ENCODE peak calls at places on chromosomes 3 and 15, in nine cellular contexts. G is D341Med; N is fibroblast of pulmonary artery; X is mesothelial cell of epicardium; F is stimulated activated CD4-positive, alpha-beta T cell treated with anti-CD3 and anti-CD28 coated beads, Interleukin-4, amount 100 ng/mL, for 1 hour; K is thoracic aorta; D is NCI-H748 treated with DMSO at 0.1 percent for 48 hours; I is activated naive CD4-positive, alpha-beta T cell treated with anti-CD3 and anti-CD28 coated beads for 36 hours; M is activated CD4-positive, alpha-beta T cell treated with anti-CD3 and anti-CD28 coated beads, Interleukin-2, amount 10 ng/mL, durations not matched to agents 7 days and 5 days. Y is an unnamed sample.

GRCh38 chr15:88835646-88836045 is 32.4 kb downstream of the ACAN start:
- DNase-seq in G (no peak), N (peak), X (no peak), F (no peak), K (no peak), D (no peak), I (no peak), M (no peak), Y (no peak)

GRCh38 chr3:134471521-134472193 is 14.1 kb downstream of the ANAPC13 start:
- DNase-seq in G (no peak), N (peak), X (no peak), F (no peak), K (no peak), D (no peak), I (no peak), M (no peak), Y (no peak)

GRCh38 chr3:81545572-81545971 is 215.9 kb downstream of the GBE1 start:
- DNase-seq in G (no peak), N (peak), X (no peak), F (no peak), K (no peak), D (no peak), I (no peak), M (no peak), Y (no peak)

GRCh38 chr3:81105761-81106160 is 655.7 kb downstream of the GBE1 start:
- DNase-seq in G (no peak), N (peak), X (no peak), F (no peak), K (no peak), D (no peak), I (no peak), M (no peak), Y (no peak)

GRCh38 chr3:171309906-171310359 is 150.3 kb downstream of the TNIK start:
- DNase-seq in G (no peak), N (peak), X (no peak), F (no peak), K (no peak), D (no peak), I (no peak), M (no peak), Y (no peak)

GRCh38 chr3:45367451-45367850 is 20.9 kb upstream of the LARS2 start:
- DNase-seq in G (no peak), N (peak), X (no peak), F (no peak), K (no peak), D (no peak), I (no peak), M (no peak), Y (no peak)

GRCh38 chr15:71934446-71934845 is 124.1 kb downstream of the NR2E3 start:
- DNase-seq in G (no peak), N (no peak), X (no peak), F (no peak), K (no peak), D (no peak), I (no peak), M (no peak), Y (no peak)

GRCh38 chr3:61637088-61638051 is 76.0 kb downstream of the PTPRG start:
- DNase-seq in G (peak), N (peak), X (no peak), F (no peak), K (no peak), D (no peak), I (no peak), M (no peak), Y (no peak)

GRCh38 chr3:63559884-63560283 is 92.6 kb upstream of the SNTN start:
- DNase-seq in G (no peak), N (peak), X (no peak), F (no peak), K (no peak), D (no peak), I (no peak), M (no peak), Y (no peak)

GRCh38 chr3:14461748-14462324 is 59.4 kb downstream of the SLC6A6 start:
- DNase-seq in G (peak), N (peak), X (peak), F (peak), K (no peak), D (peak), I (peak), M (peak), Y (no peak)

GRCh38 chr3:15241341-15241740 is 35.3 kb downstream of the CAPN7 start:
- DNase-seq in G (peak), N (peak), X (no peak), F (peak), K (no peak), D (no peak), I (peak), M (peak), Y (peak)

GRCh38 chr15:64455951-64456350 is 4.4 kb upstream of the ZNF609 start:
- DNase-seq in G (no peak), N (no peak), X (no peak), F (no peak), K (no peak), D (no peak), I (no peak), M (no peak), Y (no peak)

GRCh38 chr15:77025941-77026411 is 31.1 kb downstream of the PSTPIP1 start:
- DNase-seq in G (no peak), N (no peak), X (no peak), F (peak), K (no peak), D (no peak), I (peak), M (no peak), Y (no peak)

GRCh38 chr3:183822631-183823030 is 2.7 kb downstream of the MAP6D1 start:
- DNase-seq in G (no peak), N (no peak), X (no peak), F (no peak), K (no peak), D (no peak), I (no peak), M (no peak), Y (no peak)

GRCh38 chr15:60426870-60427528 is 29.2 kb upstream of the ANXA2 start:
- DNase-seq in G (no peak), N (peak), X (no peak), F (no peak), K (no peak), D (no peak), I (no peak), M (no peak), Y (no peak)

GRCh38 chr3:41267975-41268640 is 68.8 kb downstream of the CTNNB1 start:
- DNase-seq in G (no peak), N (peak), X (no peak), F (no peak), K (no peak), D (no peak), I (no peak), M (no peak), Y (no peak)

GRCh38 chr3:25176999-25177398 is 251.1 kb upstream of the RARB start:
- DNase-seq in G (no peak), N (no peak), X (no peak), F (no peak), K (no peak), D (no peak), I (no peak), M (no peak), Y (no peak)

GRCh38 chr15:56244237-56244810 is 645 bp upstream of the RFX7 start:
- DNase-seq in G (peak), N (peak), X (peak), F (peak), K (no peak), D (peak), I (peak), M (peak), Y (no peak)

GRCh38 chr15:56496635-56497034 is 31.7 kb upstream of the MNS1 start:
- DNase-seq in G (peak), N (peak), X (no peak), F (no peak), K (no peak), D (peak), I (no peak), M (peak), Y (no peak)

GRCh38 chr3:143002083-143002712 is 828 bp downstream of the U2SURP start:
- DNase-seq in G (no peak), N (peak), X (no peak), F (no peak), K (no peak), D (no peak), I (peak), M (peak), Y (no peak)

GRCh38 chr3:138188013-138188352 is 882 bp downstream of the ARMC8 start:
- DNase-seq in G (no peak), N (peak), X (no peak), F (no peak), K (peak), D (no peak), I (peak), M (no peak), Y (no peak)

GRCh38 chr3:20121088-20121487 is 64.9 kb downstream of the SGO1 start:
- DNase-seq in G (no peak), N (no peak), X (no peak), F (no peak), K (no peak), D (no peak), I (no peak), M (no peak), Y (no peak)

GRCh38 chr3:133444071-133444774 is 44.4 kb downstream of the BFSP2 start:
- DNase-seq in G (no peak), N (peak), X (no peak), F (no peak), K (no peak), D (peak), I (no peak), M (no peak), Y (no peak)

GRCh38 chr3:129005526-129006303 is 4.6 kb downstream of the EFCC1 start:
- DNase-seq in G (no peak), N (peak), X (no peak), F (no peak), K (no peak), D (no peak), I (no peak), M (no peak), Y (no peak)

Y was measured in central memory CD8-positive, alpha-beta T cell.